ENCODE peak calls at places on chromosomes 1 and 21, in five cellular contexts. One of them, this sample, is unnamed.

GRCh38 chr1:8443558-8444194 is 125.8 kb downstream of the SLC45A1 start:
- DNase-seq in choroid plexus epithelial cell: no peak
- DNase-seq in adrenal gland: no peak
- DNase-seq in transverse colon: no peak
- DNase-seq in HCT116: no peak
- DNase-seq in this sample: no peak

GRCh38 chr1:24767351-24767750 is 22.1 kb downstream of the CLIC4 start:
- DNase-seq in choroid plexus epithelial cell: no peak
- DNase-seq in adrenal gland: no peak
- DNase-seq in transverse colon: no peak
- DNase-seq in HCT116: no peak
- DNase-seq in this sample: no peak

GRCh38 chr21:43824250-43824882 is 35.0 kb downstream of the RRP1 start:
- DNase-seq in choroid plexus epithelial cell: peak
- DNase-seq in adrenal gland: peak
- DNase-seq in transverse colon: no peak
- DNase-seq in HCT116: no peak
- DNase-seq in this sample: no peak

GRCh38 chr1:172906778-172907592 is 143.8 kb downstream of the TNFSF18 start:
- DNase-seq in choroid plexus epithelial cell: peak
- DNase-seq in adrenal gland: no peak
- DNase-seq in transverse colon: no peak
- DNase-seq in HCT116: peak
- DNase-seq in this sample: peak

GRCh38 chr21:44426663-44427191 is 28.6 kb upstream of the LRRC3 start:
- DNase-seq in choroid plexus epithelial cell: no peak
- DNase-seq in adrenal gland: peak
- DNase-seq in transverse colon: no peak
- DNase-seq in HCT116: no peak
- DNase-seq in this sample: no peak

GRCh38 chr1:11898831-11899467 is 27.3 kb downstream of the KIAA2013 start:
- DNase-seq in choroid plexus epithelial cell: no peak
- DNase-seq in adrenal gland: no peak
- DNase-seq in transverse colon: no peak
- DNase-seq in HCT116: no peak
- DNase-seq in this sample: no peak

GRCh38 chr1:26288311-26288941 is 8.5 kb downstream of the SH3BGRL3 start:
- DNase-seq in choroid plexus epithelial cell: no peak
- DNase-seq in adrenal gland: peak
- DNase-seq in transverse colon: peak
- DNase-seq in HCT116: no peak
- DNase-seq in this sample: no peak

GRCh38 chr1:87674791-87675190 is 346.1 kb downstream of the LMO4 start:
- DNase-seq in choroid plexus epithelial cell: no peak
- DNase-seq in adrenal gland: no peak
- DNase-seq in transverse colon: no peak
- DNase-seq in HCT116: no peak
- DNase-seq in this sample: no peak

GRCh38 chr1:60825593-60825992 is 256.8 kb upstream of the NFIA start:
- DNase-seq in choroid plexus epithelial cell: no peak
- DNase-seq in adrenal gland: peak
- DNase-seq in transverse colon: peak
- DNase-seq in HCT116: peak
- DNase-seq in this sample: no peak

GRCh38 chr1:167617100-167617949 is 12.7 kb upstream of the RCSD1 start:
- DNase-seq in choroid plexus epithelial cell: peak
- DNase-seq in adrenal gland: peak
- DNase-seq in transverse colon: peak
- DNase-seq in HCT116: no peak
- DNase-seq in this sample: no peak

GRCh38 chr1:182004601-182005000 is 56.9 kb downstream of the ZNF648 start:
- DNase-seq in choroid plexus epithelial cell: no peak
- DNase-seq in adrenal gland: no peak
- DNase-seq in transverse colon: no peak
- DNase-seq in HCT116: no peak
- DNase-seq in this sample: no peak

GRCh38 chr1:1022322-1023090 is 2.6 kb downstream of the AGRN start:
- DNase-seq in choroid plexus epithelial cell: no peak
- DNase-seq in adrenal gland: no peak
- DNase-seq in transverse colon: no peak
- DNase-seq in HCT116: no peak
- DNase-seq in this sample: no peak

GRCh38 chr1:228210076-228210651 is 2.3 kb downstream of the OBSCN start:
- DNase-seq in choroid plexus epithelial cell: no peak
- DNase-seq in adrenal gland: no peak
- DNase-seq in transverse colon: no peak
- DNase-seq in HCT116: peak
- DNase-seq in this sample: no peak

GRCh38 chr1:25245809-25246599 is 1.2 kb downstream of the RSRP1 start:
- DNase-seq in choroid plexus epithelial cell: peak
- DNase-seq in adrenal gland: no peak
- DNase-seq in transverse colon: peak
- DNase-seq in HCT116: no peak
- DNase-seq in this sample: no peak

GRCh38 chr1:81109038-81109437 is 691.7 kb upstream of the ADGRL2 start:
- DNase-seq in choroid plexus epithelial cell: no peak
- DNase-seq in adrenal gland: no peak
- DNase-seq in transverse colon: no peak
- DNase-seq in HCT116: no peak
- DNase-seq in this sample: no peak

GRCh38 chr1:203448521-203449061 is 27.0 kb upstream of the PRELP start:
- DNase-seq in choroid plexus epithelial cell: peak
- DNase-seq in adrenal gland: no peak
- DNase-seq in transverse colon: no peak
- DNase-seq in HCT116: no peak
- DNase-seq in this sample: no peak

GRCh38 chr1:10960406-10960805 is 52.0 kb upstream of the TARDBP start:
- DNase-seq in choroid plexus epithelial cell: no peak
- DNase-seq in adrenal gland: no peak
- DNase-seq in transverse colon: no peak
- DNase-seq in HCT116: no peak
- DNase-seq in this sample: no peak

GRCh38 chr1:53557830-53558784 is 98.9 kb downstream of the DMRTB1 start:
- DNase-seq in choroid plexus epithelial cell: no peak
- DNase-seq in adrenal gland: no peak
- DNase-seq in transverse colon: peak
- DNase-seq in HCT116: no peak
- DNase-seq in this sample: no peak

GRCh38 chr1:180280617-180281016 is 50.6 kb downstream of the LHX4 start:
- DNase-seq in choroid plexus epithelial cell: no peak
- DNase-seq in adrenal gland: no peak
- DNase-seq in transverse colon: no peak
- DNase-seq in HCT116: no peak
- DNase-seq in this sample: no peak

GRCh38 chr21:15826147-15826780 is 96.5 kb downstream of the USP25 start:
- DNase-seq in choroid plexus epithelial cell: peak
- DNase-seq in adrenal gland: no peak
- DNase-seq in transverse colon: peak
- DNase-seq in HCT116: peak
- DNase-seq in this sample: peak

GRCh38 chr1:9539829-9540550 is 725 bp downstream of the SLC25A33 start:
- DNase-seq in choroid plexus epithelial cell: no peak
- DNase-seq in adrenal gland: peak
- DNase-seq in transverse colon: peak
- DNase-seq in HCT116: no peak
- DNase-seq in this sample: no peak

GRCh38 chr1:222454782-222455181 is 93.1 kb downstream of the HHIPL2 start:
- DNase-seq in choroid plexus epithelial cell: no peak
- DNase-seq in adrenal gland: peak
- DNase-seq in transverse colon: peak
- DNase-seq in HCT116: no peak
- DNase-seq in this sample: no peak

GRCh38 chr1:5494518-5494917 is 497.7 kb downstream of the NPHP4 start:
- DNase-seq in choroid plexus epithelial cell: no peak
- DNase-seq in adrenal gland: no peak
- DNase-seq in transverse colon: no peak
- DNase-seq in HCT116: no peak
- DNase-seq in this sample: no peak

GRCh38 chr1:150309758-150310495 is 11.4 kb upstream of the PRPF3 start:
- DNase-seq in choroid plexus epithelial cell: no peak
- DNase-seq in adrenal gland: no peak
- DNase-seq in transverse colon: no peak
- DNase-seq in HCT116: no peak
- DNase-seq in this sample: no peak

GRCh38 chr1:156870734-156871133 is 10.1 kb downstream of the NTRK1 start:
- DNase-seq in choroid plexus epithelial cell: peak
- DNase-seq in adrenal gland: no peak
- DNase-seq in transverse colon: no peak
- DNase-seq in HCT116: no peak
- DNase-seq in this sample: peak

GRCh38 chr1:233394860-233395717 is 67.6 kb downstream of the MAP3K21 start:
- DNase-seq in choroid plexus epithelial cell: peak
- DNase-seq in adrenal gland: peak
- DNase-seq in transverse colon: no peak
- DNase-seq in HCT116: peak
- DNase-seq in this sample: peak

GRCh38 chr1:164155337-164155850 is 403.6 kb upstream of the PBX1 start:
- DNase-seq in choroid plexus epithelial cell: no peak
- DNase-seq in adrenal gland: no peak
- DNase-seq in transverse colon: no peak
- DNase-seq in HCT116: no peak
- DNase-seq in this sample: no peak

GRCh38 chr1:151196292-151196800 is 2.0 kb upstream of the PIP5K1A start:
- DNase-seq in choroid plexus epithelial cell: peak
- DNase-seq in adrenal gland: peak
- DNase-seq in transverse colon: peak
- DNase-seq in HCT116: peak
- DNase-seq in this sample: peak

GRCh38 chr21:41630917-41631316 is 123.0 kb upstream of the TMPRSS2 start:
- DNase-seq in choroid plexus epithelial cell: no peak
- DNase-seq in adrenal gland: no peak
- DNase-seq in transverse colon: no peak
- DNase-seq in HCT116: no peak
- DNase-seq in this sample: no peak

GRCh38 chr1:182841368-182841988 is 2.3 kb downstream of the DHX9 start:
- DNase-seq in choroid plexus epithelial cell: peak
- DNase-seq in adrenal gland: no peak
- DNase-seq in transverse colon: no peak
- DNase-seq in HCT116: no peak
- DNase-seq in this sample: peak

GRCh38 chr21:29342394-29342957 is 43.8 kb downstream of the BACH1 start:
- DNase-seq in choroid plexus epithelial cell: peak
- DNase-seq in adrenal gland: no peak
- DNase-seq in transverse colon: peak
- DNase-seq in HCT116: no peak
- DNase-seq in this sample: peak

GRCh38 chr1:206925116-206925736 is 3.5 kb upstream of the FCMR start:
- DNase-seq in choroid plexus epithelial cell: no peak
- DNase-seq in adrenal gland: peak
- DNase-seq in transverse colon: peak
- DNase-seq in HCT116: no peak
- DNase-seq in this sample: no peak

GRCh38 chr21:17911628-17912027 is 92.5 kb upstream of the C21orf91 start:
- DNase-seq in choroid plexus epithelial cell: peak
- DNase-seq in adrenal gland: no peak
- DNase-seq in transverse colon: no peak
- DNase-seq in HCT116: no peak
- DNase-seq in this sample: peak

GRCh38 chr1:178091986-178092745 is 1.7 kb upstream of the RASAL2 start:
- DNase-seq in choroid plexus epithelial cell: peak
- DNase-seq in adrenal gland: no peak
- DNase-seq in transverse colon: no peak
- DNase-seq in HCT116: no peak
- DNase-seq in this sample: no peak

DNA sequence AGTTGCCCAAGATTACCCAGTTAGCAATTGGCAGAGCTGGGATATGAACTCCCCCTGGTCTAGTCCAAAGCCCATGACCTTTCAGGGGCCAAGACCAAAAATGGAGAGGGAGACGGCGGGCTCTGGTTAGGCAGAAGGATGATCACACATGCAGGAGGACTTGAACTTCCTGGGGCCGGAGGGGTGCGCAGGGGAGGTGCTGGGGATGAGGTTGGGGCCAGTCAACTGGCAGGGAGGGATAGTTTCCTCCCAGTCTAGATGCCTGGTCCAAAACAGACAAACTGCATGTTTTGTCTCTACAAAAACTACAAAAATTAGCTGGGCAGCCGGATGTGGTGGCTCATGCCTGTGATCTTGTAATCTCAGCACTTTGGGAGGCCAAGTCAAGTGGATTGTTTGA is 78.1 kb downstream of the NKAIN1 start:
- DNase-seq in choroid plexus epithelial cell: no peak
- DNase-seq in adrenal gland: no peak
- DNase-seq in transverse colon: no peak
- DNase-seq in HCT116: no peak
- DNase-seq in this sample: no peak
- H3K4me3 ChIP-seq in choroid plexus epithelial cell: no peak
- H3K4me3 ChIP-seq in adrenal gland: no peak
- H3K4me3 ChIP-seq in transverse colon: no peak
- H3K4me3 ChIP-seq in HCT116: no peak
- H3K4me3 ChIP-seq in this sample: no peak

DNA sequence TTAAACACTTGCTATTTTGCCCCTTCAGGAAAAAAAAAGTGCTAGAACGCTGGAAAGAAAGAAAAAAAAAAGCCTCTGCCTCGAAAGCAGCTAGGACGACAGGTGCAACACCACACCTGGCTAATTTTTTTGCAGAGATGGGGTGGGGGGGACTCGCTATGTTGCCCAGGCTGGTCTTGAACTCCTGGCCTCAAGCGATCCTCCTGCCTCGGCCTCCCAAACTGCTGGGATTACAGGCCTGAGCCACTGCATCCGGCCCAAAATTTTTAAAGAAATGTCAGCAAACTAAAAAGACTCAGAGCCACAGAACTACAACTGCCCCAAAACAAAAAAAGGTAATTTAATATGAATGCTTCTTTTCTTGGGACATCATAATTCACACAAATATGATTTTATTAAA is 1.4 kb downstream of the DOCK7 start:
- DNase-seq in choroid plexus epithelial cell: no peak
- DNase-seq in adrenal gland: no peak
- DNase-seq in transverse colon: no peak
- DNase-seq in HCT116: no peak
- DNase-seq in this sample: no peak
- TF ChIP-seq CTCF in choroid plexus epithelial cell: no peak
- TF ChIP-seq CTCF in adrenal gland: no peak
- TF ChIP-seq CTCF in transverse colon: no peak
- TF ChIP-seq CTCF in HCT116: no peak
- TF ChIP-seq CTCF in this sample: no peak

GRCh38 chr1:185735667-185736105 is 1.5 kb downstream of the HMCN1 start:
- DNase-seq in choroid plexus epithelial cell: no peak
- DNase-seq in adrenal gland: no peak
- DNase-seq in transverse colon: no peak
- DNase-seq in HCT116: no peak
- DNase-seq in this sample: no peak
- H3K4me3 ChIP-seq in choroid plexus epithelial cell: peak
- H3K4me3 ChIP-seq in adrenal gland: no peak
- H3K4me3 ChIP-seq in transverse colon: peak
- H3K4me3 ChIP-seq in HCT116: no peak
- H3K4me3 ChIP-seq in this sample: peak

DNA sequence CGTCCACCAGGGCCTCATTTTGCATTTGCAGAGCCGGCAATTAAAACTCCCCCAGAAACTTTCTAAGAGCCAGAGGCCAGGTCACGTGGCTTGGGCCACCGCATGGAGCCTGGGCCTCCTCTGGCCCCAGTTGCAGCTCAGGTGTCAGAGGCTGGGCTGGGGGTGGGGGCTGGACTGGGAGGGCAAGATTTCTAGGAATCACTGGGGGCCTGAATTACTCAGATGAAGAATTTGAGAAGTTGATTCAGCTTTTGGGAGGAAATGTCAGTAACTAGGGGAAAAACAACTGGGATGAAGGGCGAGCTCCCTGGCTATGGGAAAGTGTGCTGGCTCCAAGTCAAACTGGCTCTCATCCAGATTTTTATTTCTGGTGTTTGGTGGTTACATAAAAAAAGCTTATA is 151.0 kb downstream of the CDC7 start:
- DNase-seq in choroid plexus epithelial cell: peak
- DNase-seq in adrenal gland: peak
- DNase-seq in transverse colon: peak
- DNase-seq in HCT116: no peak
- DNase-seq in this sample: peak
- TF ChIP-seq CTCF in choroid plexus epithelial cell: no peak
- TF ChIP-seq CTCF in adrenal gland: no peak
- TF ChIP-seq CTCF in transverse colon: no peak
- TF ChIP-seq CTCF in HCT116: no peak
- TF ChIP-seq CTCF in this sample: no peak

This sample was measured in HFF-Myc.